ENCODE peak calls at places on chromosomes 5 and 9, in seven cellular contexts. G is mesothelial cell of epicardium; F is lower leg skin; L is MM.1S; D is astrocyte of the spinal cord; B is CD8-positive, alpha-beta T cell; O is transverse colon. C is an unnamed sample.

GRCh38 chr5:108743344-108743743 is 4.4 kb upstream of the FER start:
- DNase-seq in D (no peak), B (no peak), G (no peak), O (no peak), F (no peak), L (no peak), C (peak)

GRCh38 chr9:34428325-34428958 is 29.9 kb downstream of the FAM219A start:
- DNase-seq in O (no peak), F (no peak), L (no peak), B (no peak), G (no peak), D (peak), C (no peak)

GRCh38 chr9:78714591-78714990 is 417.7 kb downstream of the PSAT1 start:
- DNase-seq in O (no peak), G (no peak), L (no peak), F (no peak), B (no peak), D (peak), C (peak)

GRCh38 chr5:14429102-14429501 is 152.5 kb upstream of the OTULINL start:
- DNase-seq in O (no peak), L (no peak), F (peak), G (no peak), D (no peak), B (no peak), C (no peak)

GRCh38 chr5:1127991-1128785 is 16.3 kb upstream of the SLC12A7 start:
- DNase-seq in B (no peak), F (no peak), O (no peak), G (no peak), L (no peak), D (no peak), C (peak)

GRCh38 chr5:142295084-142295758 is 29.6 kb downstream of the SPRY4 start:
- DNase-seq in F (no peak), G (no peak), L (no peak), O (no peak), B (no peak), D (peak), C (peak)

GRCh38 chr9:134174073-134174449 is 9.7 kb upstream of the RNU6ATAC start:
- DNase-seq in L (no peak), F (no peak), B (no peak), D (no peak), O (no peak), G (no peak), C (no peak)

GRCh38 chr5:96297290-96297689 is 135.8 kb downstream of the PCSK1 start:
- DNase-seq in F (no peak), B (no peak), O (no peak), G (no peak), D (peak), L (no peak), C (peak)

GRCh38 chr5:116343961-116344360 is 230.7 kb downstream of the SEMA6A start:
- DNase-seq in O (no peak), G (no peak), B (no peak), F (no peak), L (no peak), D (no peak), C (no peak)

GRCh38 chr5:51476456-51476855 is 93.2 kb downstream of the ISL1 start:
- DNase-seq in B (no peak), G (no peak), L (no peak), F (no peak), O (no peak), D (no peak), C (no peak)

GRCh38 chr5:88780731-88781130 is 102.3 kb downstream of the MEF2C start:
- DNase-seq in F (no peak), G (no peak), B (no peak), O (no peak), D (no peak), L (no peak), C (no peak)

DNA sequence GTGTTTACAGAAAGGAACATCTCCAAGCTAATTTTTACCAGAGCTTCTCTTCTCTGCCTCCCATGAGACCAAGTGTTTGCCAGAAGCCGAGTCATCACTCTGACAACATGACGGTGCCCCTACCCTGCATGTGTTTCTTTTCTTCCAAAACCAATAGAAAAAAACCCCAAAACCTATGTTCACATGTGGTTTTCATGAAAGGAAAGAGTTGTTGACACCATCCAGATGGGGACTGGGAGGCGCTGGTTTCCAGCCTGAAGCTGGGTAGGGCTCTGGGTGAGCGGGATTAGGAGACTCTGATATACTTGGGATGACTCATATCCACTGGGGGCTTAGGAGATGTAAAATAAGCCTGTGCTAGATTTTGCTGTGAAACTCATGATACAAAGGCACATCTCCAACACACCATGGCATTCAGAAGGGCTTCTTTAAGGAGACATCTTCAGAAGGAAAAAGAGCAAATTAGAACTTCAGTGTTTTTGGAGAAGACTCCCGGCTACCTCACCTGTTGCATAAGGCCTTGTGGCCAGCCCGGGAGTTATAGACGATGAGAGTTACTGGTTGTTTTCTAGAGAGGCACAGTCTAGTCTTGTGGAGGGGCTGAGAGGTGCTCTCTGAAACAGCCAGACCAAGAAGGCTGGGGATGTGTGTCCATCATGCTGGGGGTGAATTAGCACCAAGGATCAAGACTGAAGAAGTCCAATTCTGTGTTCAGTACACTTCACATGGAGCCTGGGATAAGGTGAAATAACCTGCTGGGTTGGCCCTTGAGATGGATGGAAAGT is 108.9 kb upstream of the LHFPL2 start:
- DNase-seq in L (peak), G (no peak), D (peak), F (no peak), B (no peak), O (no peak), C (peak)
- TF ChIP-seq CTCF in L (no peak), G (no peak), D (no peak), F (no peak), B (no peak), O (no peak), C (no peak)

DNA sequence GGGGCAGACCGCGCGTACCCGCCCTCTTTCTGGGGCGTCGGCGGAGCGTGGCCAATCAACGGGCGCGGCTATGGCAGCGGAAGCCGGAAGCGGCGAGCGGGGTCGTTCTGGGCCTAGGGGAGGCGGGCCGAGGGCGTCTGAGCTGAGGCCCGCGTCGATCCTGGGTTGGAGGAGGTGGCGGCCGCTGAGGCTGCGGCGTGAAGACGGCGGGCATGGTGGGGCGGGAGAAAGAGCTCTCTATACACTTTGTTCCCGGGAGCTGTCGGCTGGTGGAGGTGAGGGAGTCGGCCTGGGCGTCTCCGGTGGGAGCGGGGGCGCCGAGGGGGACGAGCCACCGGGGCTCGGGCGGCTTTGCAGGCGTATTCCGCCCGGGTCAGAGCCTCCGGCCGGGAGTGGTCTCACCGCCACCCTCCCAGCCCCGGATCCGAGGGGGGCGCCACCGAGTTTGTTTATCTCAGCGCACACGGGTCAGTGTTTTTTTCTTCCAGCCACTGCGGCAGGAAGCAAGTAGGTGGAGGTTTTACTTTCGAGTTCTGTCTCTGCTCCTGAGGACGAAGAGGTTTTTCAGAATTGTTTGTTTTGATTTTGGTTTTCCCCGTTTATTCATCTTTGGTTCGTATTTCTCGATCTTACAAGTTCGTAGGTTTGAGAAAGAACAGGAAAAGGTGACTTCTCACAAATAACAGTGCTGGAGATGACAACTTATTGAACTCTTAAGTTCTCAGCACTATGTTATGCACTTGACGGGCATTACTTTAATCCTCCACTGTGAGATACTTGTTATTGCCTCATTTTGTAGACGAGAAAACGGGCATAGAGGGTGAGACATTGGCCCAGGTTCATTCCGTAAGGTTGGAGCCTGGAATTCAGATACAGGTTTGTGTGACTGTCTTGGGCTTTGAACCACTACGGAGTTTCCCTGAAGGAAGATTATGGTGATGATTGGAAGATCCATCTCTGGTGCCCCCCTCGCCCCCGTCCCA is at the start of gene MAT2B:
- DNase-seq in B (peak), L (peak), D (peak), F (peak), G (peak), O (peak), C (peak)
- TF ChIP-seq CTCF in B (peak), L (peak), D (peak), F (no peak), G (no peak), O (peak), C (peak)

DNA sequence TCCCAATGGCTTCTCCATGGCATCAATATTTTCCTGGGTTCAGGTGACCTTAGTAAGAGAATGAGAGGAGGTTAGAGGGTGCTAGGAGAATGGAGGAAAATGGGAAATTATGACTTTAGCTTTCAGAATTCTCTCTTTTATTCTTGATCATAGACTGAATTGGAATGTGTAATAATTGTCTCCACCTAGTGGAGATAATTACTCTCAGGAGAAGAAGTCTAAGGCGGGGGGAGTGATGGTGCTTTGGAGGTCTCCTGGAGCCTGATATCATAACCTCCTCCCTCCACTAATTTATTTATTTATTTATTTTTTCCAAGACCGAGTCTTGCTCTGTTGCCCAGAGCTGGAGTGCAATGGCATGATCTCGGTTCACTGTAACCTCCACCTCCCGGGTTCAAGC is 221.3 kb downstream of the GRIA1 start:
- DNase-seq in G (no peak), D (no peak), O (no peak), F (no peak), L (no peak), B (no peak), C (peak)
- TF ChIP-seq CTCF in G (no peak), D (peak), O (no peak), F (no peak), L (no peak), B (no peak), C (peak)

GRCh38 chr5:123369371-123369968 is 53.7 kb downstream of the CEP120 start:
- DNase-seq in B (no peak), O (no peak), L (no peak), D (no peak), G (no peak), F (no peak), C (no peak)

GRCh38 chr5:123367739-123368138 is 55.5 kb downstream of the CEP120 start:
- DNase-seq in L (peak), B (no peak), D (peak), F (no peak), G (no peak), O (no peak), C (peak)

DNA sequence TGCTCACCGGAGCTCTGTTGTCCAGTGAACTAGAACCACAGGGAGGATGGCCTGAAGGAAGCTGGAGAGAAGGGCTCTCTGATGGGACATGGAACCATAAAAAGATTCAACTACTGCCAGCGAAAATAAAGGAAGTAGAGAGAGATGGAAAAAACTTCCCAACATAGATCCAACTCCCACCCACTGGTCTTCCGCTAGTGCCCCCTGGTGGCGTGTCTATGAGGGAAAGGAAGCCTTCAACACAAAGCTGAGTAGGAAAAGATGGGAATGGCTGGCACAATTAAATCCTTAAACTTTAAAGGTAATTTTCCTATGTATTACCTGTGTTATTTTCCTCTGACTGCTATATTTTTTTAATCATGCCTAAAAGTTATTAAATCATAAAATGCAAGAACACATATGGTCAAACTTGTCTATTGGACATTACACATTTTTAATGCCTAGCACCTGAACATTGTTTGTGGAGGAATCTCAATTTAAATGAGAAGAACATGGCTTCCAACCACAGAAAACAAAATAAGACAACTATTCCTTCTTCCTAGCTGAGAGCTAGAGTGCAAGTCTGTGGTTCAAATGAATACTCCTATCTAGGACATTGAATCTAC is 51.5 kb downstream of the CEP120 start:
- DNase-seq in L (peak), D (no peak), B (peak), O (peak), G (peak), F (peak), C (peak)
- TF ChIP-seq CTCF in L (peak), D (peak), B (peak), O (peak), G (peak), F (no peak), C (peak)

GRCh38 chr9:17398351-17398750 is 180.5 kb upstream of the SH3GL2 start:
- DNase-seq in G (no peak), D (no peak), B (no peak), O (no peak), L (no peak), F (no peak), C (peak)

GRCh38 chr9:17403539-17403938 is 175.3 kb upstream of the SH3GL2 start:
- DNase-seq in L (no peak), D (no peak), G (no peak), B (no peak), O (no peak), F (no peak), C (no peak)

GRCh38 chr9:17401858-17402257 is 177.0 kb upstream of the SH3GL2 start:
- DNase-seq in F (no peak), D (no peak), B (no peak), L (no peak), O (no peak), G (no peak), C (peak)

DNA sequence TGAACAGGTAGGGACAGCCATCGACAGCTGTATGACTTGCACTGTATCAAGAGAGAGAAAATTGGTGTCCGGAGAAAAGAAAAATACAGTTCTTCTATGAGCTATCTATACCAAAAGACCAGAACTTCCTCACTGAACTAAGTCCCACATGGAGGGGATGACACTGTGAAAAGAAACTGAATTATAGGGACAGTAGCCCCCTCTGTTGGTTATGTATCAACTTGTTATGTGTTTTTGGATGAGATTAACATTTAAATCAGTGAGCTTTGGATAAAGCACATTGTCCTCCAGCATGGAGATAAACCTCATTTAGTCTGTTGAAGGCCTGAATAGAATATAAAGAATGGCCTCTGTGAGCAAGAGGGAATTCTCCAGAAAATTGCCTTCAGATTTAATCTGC is 176.6 kb upstream of the SH3GL2 start:
- DNase-seq in O (no peak), G (no peak), L (peak), B (no peak), D (peak), F (no peak), C (peak)
- TF ChIP-seq CTCF in O (no peak), G (no peak), L (no peak), B (no peak), D (peak), F (no peak), C (peak)

C was measured in cardiac fibroblast.